ENCODE peak calls at places on chromosomes 4 and X, in eight cellular contexts. R is H9; M is CD4-positive, alpha-beta T cell; Z is fibroblast of lung; A is astrocyte; Y is tibial artery; H is lung; E is esophagus muscularis mucosa. K is an unnamed sample.

GRCh38 chr4:139560396-139561084 is 4.5 kb upstream of the SETD7 start:
- DNase-seq in R (peak), M (no peak), Z (no peak), A (no peak), Y (no peak), H (no peak), E (no peak), K (no peak)

GRCh38 chr4:125735107-125735506 is 420.4 kb downstream of the FAT4 start:
- DNase-seq in R (peak), M (no peak), Z (peak), A (peak), Y (no peak), H (peak), E (no peak), K (peak)

GRCh38 chr4:150181536-150181935 is 103.3 kb downstream of the DCLK2 start:
- DNase-seq in R (no peak), M (no peak), Z (peak), A (peak), Y (no peak), H (no peak), E (peak), K (no peak)

GRCh38 chr4:107854326-107855030 is 29.7 kb downstream of the SGMS2 start:
- DNase-seq in R (no peak), M (no peak), Z (peak), A (peak), Y (no peak), H (no peak), E (no peak), K (no peak)

GRCh38 chrX:8987672-8988250 is 46.2 kb downstream of the FAM9B start:
- DNase-seq in R (no peak), M (peak), Z (no peak), A (no peak), Y (no peak), H (no peak), E (no peak), K (no peak)

GRCh38 chr4:117831060-117831683 is 203.1 kb upstream of the NDST3 start:
- DNase-seq in R (no peak), M (no peak), Z (no peak), A (no peak), Y (no peak), H (no peak), E (no peak), K (no peak)

GRCh38 chrX:106932960-106933537 is 12.8 kb downstream of the CLDN2 start:
- DNase-seq in R (no peak), M (no peak), Z (no peak), A (peak), Y (no peak), H (no peak), E (no peak), K (no peak)

GRCh38 chr4:186684220-186684619 is 39.4 kb downstream of the FAT1 start:
- DNase-seq in R (no peak), M (no peak), Z (no peak), A (no peak), Y (no peak), H (no peak), E (no peak), K (no peak)

GRCh38 chr4:946103-946450 is 13.8 kb downstream of the TMEM175 start:
- DNase-seq in R (no peak), M (no peak), Z (no peak), A (no peak), Y (no peak), H (no peak), E (no peak), K (no peak)

GRCh38 chr4:1723131-1723801 is 1.9 kb downstream of the TACC3 start:
- DNase-seq in R (no peak), M (peak), Z (peak), A (no peak), Y (no peak), H (no peak), E (no peak), K (peak)

GRCh38 chrX:50684871-50685270 is 129.1 kb downstream of the SHROOM4 start:
- DNase-seq in R (no peak), M (no peak), Z (no peak), A (no peak), Y (no peak), H (no peak), E (no peak), K (no peak)

GRCh38 chrX:21666679-21667078 is 8.5 kb upstream of the KLHL34 start:
- DNase-seq in R (no peak), M (no peak), Z (peak), A (peak), Y (no peak), H (no peak), E (no peak), K (no peak)

GRCh38 chrX:72130762-72131231 is 918 bp downstream of the RTL5 start:
- DNase-seq in R (peak), M (no peak), Z (no peak), A (no peak), Y (no peak), H (no peak), E (no peak), K (no peak)

GRCh38 chr4:176735300-176735699 is 57.4 kb downstream of the VEGFC start:
- DNase-seq in R (no peak), M (no peak), Z (peak), A (peak), Y (no peak), H (no peak), E (no peak), K (no peak)

GRCh38 chrX:9942086-9942485 is 25.1 kb upstream of the CLDN34 start:
- DNase-seq in R (no peak), M (no peak), Z (no peak), A (no peak), Y (no peak), H (no peak), E (no peak), K (no peak)

GRCh38 chr4:108393870-108394269 is 225.1 kb upstream of the LEF1 start:
- DNase-seq in R (no peak), M (no peak), Z (no peak), A (no peak), Y (no peak), H (no peak), E (peak), K (no peak)

GRCh38 chrX:111515298-111515697 is 3.9 kb downstream of the SERTM2 start:
- DNase-seq in R (no peak), M (no peak), Z (no peak), A (no peak), Y (no peak), H (no peak), E (no peak), K (no peak)

GRCh38 chrX:77622233-77622632 is 163.8 kb downstream of the ATRX start:
- DNase-seq in R (peak), M (no peak), Z (peak), A (peak), Y (no peak), H (no peak), E (no peak), K (no peak)

GRCh38 chr4:8308144-8308543 is 38.6 kb downstream of the HTRA3 start:
- DNase-seq in R (no peak), M (no peak), Z (no peak), A (no peak), Y (peak), H (no peak), E (no peak), K (peak)

GRCh38 chrX:43065978-43066377 is 288.0 kb upstream of the PPP1R2C start:
- DNase-seq in R (no peak), M (no peak), Z (no peak), A (no peak), Y (no peak), H (no peak), E (no peak), K (no peak)

GRCh38 chr4:89000844-89001360 is 56.1 kb downstream of the FAM13A start:
- DNase-seq in R (no peak), M (no peak), Z (peak), A (peak), Y (no peak), H (no peak), E (no peak), K (no peak)

GRCh38 chr4:79823148-79823763 is 249.8 kb downstream of the ANTXR2 start:
- DNase-seq in R (no peak), M (no peak), Z (peak), A (peak), Y (no peak), H (no peak), E (no peak), K (no peak)

GRCh38 chr4:59091376-59092142 is 1981.4 kb upstream of the IGFBP7 start:
- DNase-seq in R (peak), M (no peak), Z (no peak), A (no peak), Y (peak), H (no peak), E (no peak), K (peak)

GRCh38 chr4:122005064-122005755 is 53.4 kb upstream of the TRPC3 start:
- DNase-seq in R (no peak), M (no peak), Z (peak), A (peak), Y (no peak), H (no peak), E (no peak), K (no peak)

GRCh38 chr4:163164591-163164990 is 2.1 kb downstream of the NAF1 start:
- DNase-seq in R (no peak), M (no peak), Z (peak), A (peak), Y (no peak), H (no peak), E (no peak), K (no peak)

GRCh38 chr4:111744847-111745246 is 400.4 kb upstream of the FAM241A start:
- DNase-seq in R (no peak), M (no peak), Z (no peak), A (no peak), Y (no peak), H (no peak), E (no peak), K (no peak)

GRCh38 chr4:151670843-151671242 is 90.0 kb downstream of the GATB start:
- DNase-seq in R (no peak), M (no peak), Z (no peak), A (no peak), Y (no peak), H (no peak), E (no peak), K (no peak)

GRCh38 chrX:50202539-50202938 is 1.7 kb upstream of the AKAP4 start:
- DNase-seq in R (no peak), M (no peak), Z (no peak), A (no peak), Y (no peak), H (no peak), E (no peak), K (no peak)

GRCh38 chr4:56330691-56331090 is 56.6 kb downstream of the AASDH start:
- DNase-seq in R (no peak), M (no peak), Z (peak), A (no peak), Y (no peak), H (no peak), E (no peak), K (no peak)

GRCh38 chr4:60344908-60345307 is 855.2 kb upstream of the ADGRL3 start:
- DNase-seq in R (no peak), M (no peak), Z (no peak), A (no peak), Y (peak), H (no peak), E (no peak), K (no peak)

GRCh38 chr4:119082661-119083060 is 53.0 kb upstream of the MYOZ2 start:
- DNase-seq in R (no peak), M (no peak), Z (no peak), A (no peak), Y (no peak), H (no peak), E (no peak), K (no peak)

GRCh38 chr4:148831945-148832344 is 389.7 kb upstream of the NR3C2 start:
- DNase-seq in R (no peak), M (no peak), Z (peak), A (peak), Y (no peak), H (no peak), E (no peak), K (no peak)

GRCh38 chr4:147683172-147683571 is 791 bp downstream of the PRMT9 start:
- DNase-seq in R (no peak), M (no peak), Z (peak), A (no peak), Y (no peak), H (no peak), E (no peak), K (no peak)

GRCh38 chr4:147678796-147679549 is 5.0 kb downstream of the PRMT9 start:
- DNase-seq in R (peak), M (no peak), Z (peak), A (no peak), Y (no peak), H (no peak), E (no peak), K (no peak)

GRCh38 chr4:147678121-147678520 is 5.8 kb downstream of the PRMT9 start:
- DNase-seq in R (no peak), M (no peak), Z (peak), A (peak), Y (no peak), H (no peak), E (no peak), K (no peak)

GRCh38 chr4:147683717-147684700 is at the start of gene PRMT9:
- DNase-seq in R (peak), M (peak), Z (peak), A (peak), Y (peak), H (peak), E (peak), K (peak)

DNA sequence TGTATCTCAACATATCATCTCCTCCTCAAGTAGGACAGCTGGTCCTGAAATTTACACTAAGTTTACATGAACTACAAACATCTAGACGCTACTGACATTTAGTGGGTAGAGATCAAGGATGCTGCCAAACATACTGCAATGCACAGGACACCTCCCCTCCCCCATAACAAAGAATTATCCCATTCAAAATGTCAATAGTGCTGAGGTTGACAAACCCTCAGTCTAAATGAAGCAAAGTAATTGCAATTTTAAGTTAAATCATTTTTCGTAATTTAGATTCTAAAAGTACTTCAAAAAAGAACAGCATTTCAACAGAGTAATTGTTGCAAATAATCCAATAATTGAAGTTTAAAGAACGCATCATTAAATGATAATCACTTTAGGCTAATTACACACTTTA is 1.2 kb downstream of the PRMT9 start:
- DNase-seq in R (no peak), M (no peak), Z (peak), A (no peak), Y (no peak), H (no peak), E (no peak), K (no peak)
- H3K27ac ChIP-seq in R (no peak), M (no peak), Z (peak), A (peak), Y (peak), H (no peak), E (peak), K (peak)

DNA sequence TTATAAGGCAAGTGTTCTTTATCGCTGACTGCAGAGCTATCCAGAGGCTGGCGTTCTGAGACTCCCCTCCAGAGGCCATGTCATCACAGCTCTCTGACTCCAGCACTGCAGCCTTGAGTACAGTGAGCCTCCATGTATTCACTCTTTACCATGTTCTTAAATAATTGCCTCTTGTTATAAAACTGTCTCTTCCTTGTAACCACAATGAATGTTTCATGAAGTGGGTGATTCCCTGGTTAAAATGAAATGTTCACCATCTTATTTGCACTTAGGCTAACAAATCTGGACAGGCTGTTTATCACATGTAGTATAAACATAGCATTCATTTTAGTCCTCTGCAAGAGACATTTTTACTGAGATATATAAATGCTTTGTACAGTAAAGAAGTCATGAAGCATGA is 43.8 kb downstream of the GUCY1B1 start:
- DNase-seq in R (no peak), M (no peak), Z (peak), A (peak), Y (no peak), H (no peak), E (no peak), K (no peak)
- TF ChIP-seq CTCF in R (no peak), M (no peak), Z (no peak), A (no peak), Y (no peak), H (no peak), E (no peak), K (no peak)

GRCh38 chr4:142265536-142265935 is 580.6 kb downstream of the INPP4B start:
- DNase-seq in R (no peak), M (no peak), Z (peak), A (peak), Y (no peak), H (no peak), E (no peak), K (no peak)
- H3K27ac ChIP-seq in R (no peak), M (no peak), Z (peak), A (peak), Y (peak), H (peak), E (peak), K (peak)

GRCh38 chr4:38037627-38038026 is 77.4 kb downstream of the PTTG2 start:
- DNase-seq in R (no peak), M (no peak), Z (no peak), A (no peak), Y (no peak), H (no peak), E (no peak), K (no peak)

GRCh38 chr4:38044060-38044459 is 83.9 kb downstream of the PTTG2 start:
- DNase-seq in R (no peak), M (no peak), Z (no peak), A (no peak), Y (no peak), H (no peak), E (no peak), K (no peak)

GRCh38 chr4:38034986-38035882 is 75.0 kb downstream of the PTTG2 start:
- DNase-seq in R (no peak), M (no peak), Z (peak), A (peak), Y (no peak), H (no peak), E (no peak), K (no peak)

GRCh38 chr4:38036548-38036947 is 76.3 kb downstream of the PTTG2 start:
- DNase-seq in R (no peak), M (no peak), Z (no peak), A (no peak), Y (no peak), H (no peak), E (no peak), K (no peak)

GRCh38 chr4:38040619-38041018 is 80.4 kb downstream of the PTTG2 start:
- DNase-seq in R (no peak), M (no peak), Z (no peak), A (no peak), Y (no peak), H (no peak), E (no peak), K (no peak)
- TF ChIP-seq CTCF in R (no peak), M (no peak), Z (no peak), A (no peak), Y (no peak), H (no peak), E (no peak), K (no peak)

DNA sequence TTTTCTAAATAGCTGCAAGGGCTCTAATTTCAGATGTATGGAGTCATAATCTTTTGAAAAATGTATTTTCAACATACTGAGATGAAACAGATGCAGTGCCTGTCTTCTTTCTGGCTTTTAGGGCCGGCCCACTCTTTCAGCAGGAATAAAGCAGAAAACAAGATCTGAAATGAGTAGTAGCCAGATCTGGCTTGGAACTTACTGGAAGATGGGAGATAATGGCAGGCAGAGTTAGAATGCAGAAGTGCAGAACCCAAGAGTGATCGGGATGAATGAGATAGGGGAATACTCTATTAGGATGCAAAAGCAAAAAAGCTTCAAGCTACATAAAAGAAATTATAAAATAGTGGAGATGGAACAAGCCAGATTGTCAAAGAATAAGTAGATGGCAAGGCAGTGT is 1.4 kb upstream of the FAM120C start:
- DNase-seq in R (no peak), M (no peak), Z (no peak), A (no peak), Y (no peak), H (no peak), E (no peak), K (no peak)
- H3K27ac ChIP-seq in R (no peak), M (no peak), Z (no peak), A (no peak), Y (no peak), H (no peak), E (no peak), K (no peak)

GRCh38 chr4:55002431-55002830 is 123.0 kb downstream of the KDR start:
- DNase-seq in R (no peak), M (no peak), Z (no peak), A (no peak), Y (no peak), H (no peak), E (no peak), K (no peak)

GRCh38 chr4:55004831-55005230 is 120.6 kb downstream of the KDR start:
- DNase-seq in R (no peak), M (no peak), Z (peak), A (peak), Y (no peak), H (no peak), E (no peak), K (no peak)

GRCh38 chr4:55001538-55001937 is 123.9 kb downstream of the KDR start:
- DNase-seq in R (no peak), M (no peak), Z (peak), A (peak), Y (no peak), H (no peak), E (no peak), K (no peak)

DNA sequence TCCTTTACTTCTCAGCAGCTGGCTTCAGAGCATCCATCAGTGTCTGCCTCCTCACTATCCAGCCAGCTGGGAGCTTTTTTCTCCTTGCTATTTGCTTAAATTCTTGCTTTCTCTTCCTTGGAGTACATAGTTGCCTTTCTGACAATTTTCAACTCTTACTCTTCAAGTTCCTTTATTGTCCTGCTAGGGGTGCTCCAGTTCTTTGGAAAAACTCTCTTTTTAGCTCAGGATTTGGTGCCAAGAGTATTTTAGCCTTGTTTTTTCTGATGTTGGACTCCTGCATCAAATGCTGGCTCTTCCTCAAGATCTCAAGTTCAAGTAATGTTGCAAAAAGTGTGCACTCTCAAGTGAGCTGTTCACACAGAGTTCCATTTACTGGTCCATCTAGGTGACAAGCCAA is 126.4 kb downstream of the KDR start:
- DNase-seq in R (no peak), M (no peak), Z (peak), A (peak), Y (no peak), H (no peak), E (no peak), K (no peak)
- TF ChIP-seq CTCF in R (peak), M (no peak), Z (peak), A (peak), Y (peak), H (no peak), E (peak), K (peak)

GRCh38 chr4:23733476-23733875 is 156.4 kb downstream of the PPARGC1A start:
- DNase-seq in R (no peak), M (no peak), Z (no peak), A (no peak), Y (no peak), H (no peak), E (no peak), K (no peak)

GRCh38 chr4:23728971-23729370 is 160.9 kb downstream of the PPARGC1A start:
- DNase-seq in R (no peak), M (no peak), Z (peak), A (peak), Y (no peak), H (no peak), E (no peak), K (no peak)

GRCh38 chr4:23733911-23734458 is 155.9 kb downstream of the PPARGC1A start:
- DNase-seq in R (no peak), M (no peak), Z (no peak), A (no peak), Y (no peak), H (no peak), E (no peak), K (no peak)

GRCh38 chr4:23730998-23731397 is 158.8 kb downstream of the PPARGC1A start:
- DNase-seq in R (no peak), M (no peak), Z (no peak), A (no peak), Y (no peak), H (no peak), E (no peak), K (no peak)

GRCh38 chr4:23728393-23728792 is 161.5 kb downstream of the PPARGC1A start:
- DNase-seq in R (no peak), M (no peak), Z (peak), A (peak), Y (no peak), H (no peak), E (no peak), K (no peak)
- H3K27ac ChIP-seq in R (no peak), M (no peak), Z (no peak), A (peak), Y (no peak), H (peak), E (no peak), K (peak)